ENCODE peak calls at places on chromosomes 3 and 15, in six cellular contexts. J is stimulated activated naive CD4-positive, alpha-beta T cell treated with Interleukin-2 at 50 U/mL for 16 hours; H is HFF-Myc; R is left ventricle myocardium superior; B is GM04504; Q is cerebellum. P is an unnamed sample.

GRCh38 chr15:88042047-88042446 is 214.5 kb downstream of the NTRK3 start:
- DNase-seq in J (no peak), H (no peak), R (no peak), B (no peak), Q (no peak), P (no peak)

GRCh38 chr3:27380433-27381357 is 11.5 kb upstream of the NEK10 start:
- DNase-seq in J (no peak), H (no peak), R (no peak), B (no peak), Q (no peak), P (no peak)

GRCh38 chr3:178585439-178585838 is 49.2 kb downstream of the KCNMB2 start:
- DNase-seq in J (no peak), H (no peak), R (no peak), B (no peak), Q (no peak), P (no peak)

GRCh38 chr3:72346526-72346926 is 501.7 kb downstream of the SHQ1 start:
- DNase-seq in J (no peak), H (peak; percentile 95), R (no peak), B (peak; percentile 97), Q (no peak), P (no peak)

GRCh38 chr3:110900583-110900982 is 171.0 kb upstream of the NECTIN3 start:
- DNase-seq in J (no peak), H (no peak), R (no peak), B (peak; percentile 87), Q (no peak), P (no peak)

GRCh38 chr3:46935168-46935858 is 41.2 kb downstream of the CCDC12 start:
- DNase-seq in J (no peak), H (peak; percentile 85), R (peak; percentile 85), B (peak; percentile 87), Q (peak; percentile 40), P (no peak)

GRCh38 chr3:104906001-104906639 is 460.6 kb upstream of the ALCAM start:
- DNase-seq in J (no peak), H (no peak), R (peak; percentile 77), B (no peak), Q (no peak), P (no peak)

GRCh38 chr3:65398953-65399352 is 639.8 kb downstream of the MAGI1 start:
- DNase-seq in J (no peak), H (peak; percentile 17), R (no peak), B (no peak), Q (no peak), P (no peak)

P was measured in activated T-helper 2 cell treated with anti-CD3 and anti-CD28 coated beads, Interferon-gamma antibody, Interleukin-2, Interleukin-4, amounts not matched to agents 10 μg/mL and 5 μg/mL and 100 μg/mL, durations not matched to agents 14 hours and 24 hours and 36 hours.